ENCODE peak calls at places on chromosomes 7 and 10, in four cellular contexts. K is HepG2, N is GM12878, A is K562. E is an unnamed sample.

GRCh38 chr10:52258791-52259427 is 55.2 kb upstream of the DKK1 start:
- DNase-seq in K (no peak), N (no peak), A (no peak), E (no peak)

GRCh38 chr7:117134885-117135552 is 181.7 kb downstream of the ST7 start:
- DNase-seq in K (no peak), N (no peak), A (no peak), E (no peak)

GRCh38 chr7:123643495-123644428 is 11.9 kb upstream of the LMOD2 start:
- DNase-seq in K (peak), N (no peak), A (no peak), E (peak)

GRCh38 chr7:31109751-31110150 is 57.6 kb downstream of the ADCYAP1R1 start:
- DNase-seq in K (no peak), N (no peak), A (no peak), E (no peak)

GRCh38 chr7:116811768-116812167 is 50.6 kb upstream of the CAPZA2 start:
- DNase-seq in K (no peak), N (no peak), A (no peak), E (no peak)

GRCh38 chr7:2644514-2645273 is 12.9 kb downstream of the TTYH3 start:
- DNase-seq in K (no peak), N (no peak), A (no peak), E (no peak)

GRCh38 chr10:677038-677437 is 12.4 kb downstream of the DIP2C start:
- DNase-seq in K (no peak), N (no peak), A (no peak), E (no peak)

GRCh38 chr7:150685219-150686029 is at the start of gene GIMAP2:
- DNase-seq in K (no peak), N (no peak), A (no peak), E (peak)

GRCh38 chr10:103592186-103593021 is 98.9 kb downstream of the NEURL1 start:
- DNase-seq in K (peak), N (no peak), A (peak), E (peak)

GRCh38 chr10:43938810-43939209 is 290.1 kb upstream of the ZNF32 start:
- DNase-seq in K (no peak), N (no peak), A (no peak), E (no peak)

GRCh38 chr7:9013940-9014339 is 580.5 kb downstream of the NXPH1 start:
- DNase-seq in K (no peak), N (no peak), A (no peak), E (no peak)

GRCh38 chr10:132639470-132639869 is 101.9 kb downstream of the INPP5A start:
- DNase-seq in K (no peak), N (no peak), A (no peak), E (no peak)

DNA sequence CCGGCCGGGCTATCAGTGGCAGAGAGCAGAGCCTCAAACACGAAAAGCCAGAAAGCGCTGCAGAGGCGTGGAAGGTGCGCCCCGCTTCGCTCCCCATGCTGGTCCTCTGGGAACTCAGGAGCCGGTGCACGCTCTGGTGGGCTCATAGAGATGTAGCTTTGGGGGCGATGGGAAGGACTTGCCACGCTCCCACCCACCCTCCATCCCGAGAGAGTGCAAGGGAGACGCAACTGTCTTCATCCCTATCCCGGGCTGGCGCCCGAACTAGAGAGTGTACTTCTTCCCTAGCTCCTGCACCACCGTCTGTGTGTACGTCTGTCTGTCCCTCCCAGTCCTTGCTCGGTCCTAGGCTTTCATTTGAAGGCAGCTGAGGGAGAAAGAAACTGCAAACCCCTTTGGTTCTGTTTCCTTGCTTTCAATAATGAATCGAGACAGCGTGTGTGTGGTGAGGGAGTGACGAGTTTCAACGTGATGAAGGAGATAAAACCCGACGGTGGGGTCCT is 6.1 kb upstream of the EMX2 start:
- DNase-seq in K (no peak), N (no peak), A (no peak), E (no peak)
- TF ChIP-seq EZH2 in K (no peak), N (no peak), A (no peak), E (no peak)

DNA sequence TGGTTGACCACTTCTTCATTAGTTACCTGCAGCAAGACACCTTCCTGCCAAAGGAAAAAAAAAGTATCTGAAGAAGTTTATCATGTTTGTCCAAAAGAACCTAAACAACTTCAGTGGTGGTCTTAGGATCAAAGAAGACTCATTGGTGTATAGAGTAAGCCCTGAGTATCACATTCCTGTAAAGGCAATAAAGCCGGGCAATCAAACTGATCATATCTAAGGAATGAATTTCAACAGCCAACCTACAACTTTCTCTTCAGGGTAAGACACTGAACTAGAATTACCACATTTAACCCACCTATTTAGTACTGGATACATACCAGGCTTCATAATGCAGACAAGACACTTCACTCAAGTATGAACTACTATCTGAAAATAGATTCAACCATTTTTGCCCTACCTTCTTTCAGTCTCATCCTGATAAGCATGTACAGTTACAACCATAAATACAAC is 10.1 kb downstream of the HNRNPA2B1 start:
- DNase-seq in K (no peak), N (no peak), A (no peak), E (no peak)
- TF ChIP-seq CTCF in K (no peak), N (no peak), A (no peak), E (no peak)

GRCh38 chr7:47875406-47875805 is 72.9 kb downstream of the PKD1L1 start:
- DNase-seq in K (no peak), N (no peak), A (no peak), E (no peak)

GRCh38 chr7:47875998-47876744 is 72.1 kb downstream of the PKD1L1 start:
- DNase-seq in K (no peak), N (no peak), A (no peak), E (no peak)

GRCh38 chr7:47878662-47879061 is 69.6 kb downstream of the PKD1L1 start:
- DNase-seq in K (no peak), N (no peak), A (no peak), E (no peak)

GRCh38 chr7:47877336-47877735 is 70.9 kb downstream of the PKD1L1 start:
- DNase-seq in K (no peak), N (no peak), A (no peak), E (no peak)

GRCh38 chr7:47873767-47874166 is 74.5 kb downstream of the PKD1L1 start:
- DNase-seq in K (no peak), N (no peak), A (no peak), E (no peak)
- TF ChIP-seq MYC in K (no peak), N (no peak), A (no peak), E (no peak)

GRCh38 chr10:100998183-100998990 is 1.2 kb upstream of the LZTS2 start:
- DNase-seq in K (peak), N (no peak), A (peak), E (peak)

GRCh38 chr10:101000602-101000991 is 989 bp downstream of the LZTS2 start:
- DNase-seq in K (no peak), N (no peak), A (peak), E (peak)

GRCh38 chr10:100999742-101000601 is at the start of gene LZTS2:
- DNase-seq in K (no peak), N (no peak), A (peak), E (peak)

GRCh38 chr10:100997364-100998182 is 2.0 kb upstream of the LZTS2 start:
- DNase-seq in K (peak), N (no peak), A (peak), E (peak)

DNA sequence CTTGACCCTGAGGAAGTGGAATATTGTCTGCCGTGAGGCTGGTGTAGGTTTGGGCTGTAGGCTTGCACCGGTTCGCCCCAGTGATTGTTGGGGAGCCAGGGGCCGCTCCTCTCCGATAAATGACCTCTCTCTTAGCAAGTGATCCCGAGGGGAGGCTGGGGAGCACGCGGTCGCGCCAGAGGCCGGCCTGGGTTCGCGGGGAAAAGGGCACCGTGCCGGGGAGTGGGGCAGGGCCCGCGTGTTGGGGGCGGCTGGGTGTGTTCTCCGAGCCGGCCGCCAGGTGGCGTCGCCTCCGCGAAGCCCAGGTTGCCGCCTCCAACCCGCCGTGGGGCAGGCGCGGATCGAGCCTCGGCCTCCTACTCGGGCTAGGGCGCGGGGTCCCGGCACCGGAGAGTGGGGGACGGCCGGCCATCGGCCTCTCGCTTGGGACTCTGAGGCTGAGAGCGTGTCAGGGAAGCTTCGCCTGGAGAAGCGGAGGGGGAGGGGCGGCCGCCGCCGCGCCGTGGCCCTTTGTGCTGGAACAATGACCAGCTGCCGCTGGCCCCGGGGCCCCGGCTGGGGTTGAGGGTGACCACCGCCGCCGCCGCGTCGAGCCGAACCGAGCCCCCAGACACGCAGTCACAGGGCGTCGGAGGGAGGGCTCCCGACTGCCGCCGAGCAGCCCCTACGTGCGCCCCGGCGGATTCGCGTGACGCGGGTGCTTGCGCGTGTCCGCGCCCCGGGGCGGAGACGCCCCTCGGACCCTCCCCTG is 442 bp upstream of the LZTS2 start:
- DNase-seq in K (peak), N (no peak), A (peak), E (peak)
- TF ChIP-seq EZH2 in K (no peak), N (no peak), A (no peak), E (no peak)